ENCODE peak calls at places on chromosomes 16 and 17, in four cellular contexts. J, I, S and B are unnamed samples.

GRCh38 chr17:17963066-17963465 is 9.1 kb downstream of the TOM1L2 start:
- DNase-seq in J (no peak), I (no peak), S (no peak), B (no peak)

GRCh38 chr17:76276069-76276431 is 10.9 kb downstream of the UBALD2 start:
- DNase-seq in J (no peak), I (no peak), S (no peak), B (no peak)

GRCh38 chr17:60139438-60140285 is 10.1 kb upstream of the CA4 start:
- DNase-seq in J (peak), I (peak), S (peak), B (peak)

GRCh38 chr17:63702223-63702577 is 2.3 kb upstream of the LIMD2 start:
- DNase-seq in J (peak), I (no peak), S (peak), B (no peak)

GRCh38 chr16:27235055-27235937 is 32.0 kb downstream of the KDM8 start:
- DNase-seq in J (peak), I (peak), S (peak), B (peak)

GRCh38 chr16:63581560-63581959 is 1540.3 kb downstream of the CDH11 start:
- DNase-seq in J (no peak), I (no peak), S (no peak), B (no peak)

GRCh38 chr17:56244268-56244890 is 91.1 kb downstream of the ANKFN1 start:
- DNase-seq in J (no peak), I (no peak), S (no peak), B (no peak)

GRCh38 chr17:74563358-74563757 is 4.0 kb downstream of the CD300H start:
- DNase-seq in J (no peak), I (no peak), S (no peak), B (no peak)

GRCh38 chr16:89861648-89862047 is 11.7 kb upstream of the TCF25 start:
- DNase-seq in J (no peak), I (no peak), S (no peak), B (no peak)

GRCh38 chr17:28575126-28575795 is 1.4 kb downstream of the ALDOC start:
- DNase-seq in J (no peak), I (peak), S (no peak), B (no peak)

GRCh38 chr16:65698943-65699342 is 577.1 kb upstream of the CDH11 start:
- DNase-seq in J (no peak), I (no peak), S (no peak), B (peak)

GRCh38 chr17:82377924-82378740 is 6.6 kb downstream of the UTS2R start:
- DNase-seq in J (no peak), I (no peak), S (no peak), B (no peak)

GRCh38 chr17:71423871-71424546 is 696.8 kb upstream of the SOX9 start:
- DNase-seq in J (no peak), I (no peak), S (no peak), B (peak)

GRCh38 chr17:56756536-56756935 is 77.2 kb downstream of the C17orf67 start:
- DNase-seq in J (no peak), I (no peak), S (no peak), B (peak)

GRCh38 chr17:79721993-79722671 is 8.6 kb upstream of the ENPP7 start:
- DNase-seq in J (no peak), I (no peak), S (no peak), B (peak)

GRCh38 chr16:81421126-81421525 is 23.5 kb upstream of the CMIP start:
- DNase-seq in J (no peak), I (no peak), S (no peak), B (no peak)

GRCh38 chr17:39225974-39226683 is 384 bp upstream of the STAC2 start:
- DNase-seq in J (peak), I (no peak), S (peak), B (no peak)

GRCh38 chr17:1907818-1908698 is 78.3 kb downstream of the RPA1 start:
- DNase-seq in J (no peak), I (no peak), S (peak), B (peak)

GRCh38 chr16:50400967-50401348 is 32.2 kb upstream of the BRD7 start:
- DNase-seq in J (no peak), I (no peak), S (no peak), B (no peak)

GRCh38 chr16:87933140-87933495 is 3.2 kb downstream of the CA5A start:
- DNase-seq in J (no peak), I (no peak), S (no peak), B (no peak)

GRCh38 chr17:78722101-78722761 is 59.8 kb downstream of the CYTH1 start:
- DNase-seq in J (peak), I (no peak), S (no peak), B (no peak)

GRCh38 chr17:50060951-50061712 is 5.2 kb downstream of the ITGA3 start:
- DNase-seq in J (peak), I (peak), S (no peak), B (no peak)

GRCh38 chr16:77711775-77712174 is 10.5 kb upstream of the NUDT7 start:
- DNase-seq in J (peak), I (no peak), S (no peak), B (no peak)

GRCh38 chr16:71840052-71840451 is 5.7 kb upstream of the ATXN1L start:
- DNase-seq in J (no peak), I (no peak), S (no peak), B (no peak)

GRCh38 chr16:30112197-30113030 is 923 bp downstream of the GDPD3 start:
- DNase-seq in J (peak), I (no peak), S (peak), B (peak)

GRCh38 chr17:80491478-80492342 is 15.3 kb upstream of the NPTX1 start:
- DNase-seq in J (no peak), I (no peak), S (no peak), B (no peak)

GRCh38 chr16:15602285-15603044 is 40.5 kb downstream of the MARF1 start:
- DNase-seq in J (no peak), I (no peak), S (no peak), B (no peak)

GRCh38 chr17:5033352-5034015 is 1.7 kb downstream of the SLC52A1 start:
- DNase-seq in J (no peak), I (no peak), S (no peak), B (no peak)

GRCh38 chr17:2943971-2944370 is 119.4 kb downstream of the OR1D5 start:
- DNase-seq in J (no peak), I (no peak), S (no peak), B (no peak)

GRCh38 chr17:33523577-33523981 is 230.5 kb upstream of the ASIC2 start:
- DNase-seq in J (peak), I (no peak), S (no peak), B (peak)

GRCh38 chr17:49067163-49067562 is 65.4 kb upstream of the B4GALNT2 start:
- DNase-seq in J (no peak), I (no peak), S (no peak), B (no peak)

GRCh38 chr16:66375451-66375850 is 9.0 kb downstream of the CDH5 start:
- DNase-seq in J (no peak), I (no peak), S (no peak), B (no peak)

GRCh38 chr17:4573682-4574081 is 10.6 kb upstream of the SMTNL2 start:
- DNase-seq in J (no peak), I (no peak), S (peak), B (no peak)

GRCh38 chr17:50394711-50395110 is 2.6 kb downstream of the LRRC59 start:
- DNase-seq in J (no peak), I (no peak), S (no peak), B (no peak)

GRCh38 chr17:77433385-77434135 is 292.8 kb downstream of the SEC14L1 start:
- DNase-seq in J (no peak), I (no peak), S (peak), B (peak)

GRCh38 chr17:32483451-32484019 is 3.3 kb upstream of the CDK5R1 start:
- DNase-seq in J (no peak), I (peak), S (peak), B (peak)

GRCh38 chr17:53655591-53655990 is 167.1 kb upstream of the KIF2B start:
- DNase-seq in J (no peak), I (no peak), S (no peak), B (no peak)

GRCh38 chr17:44081681-44082080 is 11.1 kb downstream of the G6PC3 start:
- DNase-seq in J (no peak), I (no peak), S (no peak), B (no peak)

GRCh38 chr17:17603895-17604225 is 12.4 kb upstream of the PEMT start:
- DNase-seq in J (no peak), I (no peak), S (no peak), B (no peak)

DNA sequence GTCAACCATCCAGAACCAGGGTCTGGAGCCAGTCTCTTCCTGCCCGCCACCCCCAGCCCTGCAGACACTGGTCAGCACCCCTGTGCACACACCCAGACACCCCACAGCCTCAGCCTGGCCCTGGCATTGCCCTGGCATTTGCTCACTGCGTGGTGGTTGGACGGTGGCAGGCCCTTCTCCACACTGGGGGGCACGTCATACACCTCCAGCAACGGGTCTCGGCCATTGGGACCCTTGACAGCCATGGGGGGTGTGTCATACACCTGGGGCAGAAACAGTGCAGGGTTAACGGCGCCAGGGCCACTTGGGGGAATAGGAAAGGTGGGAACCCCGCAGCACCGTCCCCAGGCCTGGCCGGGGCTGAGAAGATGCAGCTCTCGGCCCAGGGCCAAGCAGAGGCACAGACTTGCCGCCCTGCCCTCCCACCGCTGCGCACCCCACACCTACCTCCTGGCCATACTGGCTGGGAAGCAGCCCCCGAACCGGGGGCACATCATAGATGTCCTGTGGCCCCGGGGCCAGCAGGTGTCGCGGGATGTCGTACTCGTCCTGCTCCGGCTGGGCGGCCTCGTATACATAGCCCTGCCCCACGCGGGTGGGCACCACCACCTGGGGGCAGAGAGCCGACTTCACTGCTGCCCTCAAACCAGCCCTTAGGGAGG is 14.6 kb downstream of the BCAR1 start:
- DNase-seq in J (no peak), I (no peak), S (no peak), B (no peak)
- H3K27ac ChIP-seq in J (no peak), I (peak), S (no peak), B (no peak)

GRCh38 chr17:30468465-30468864 is 8.7 kb upstream of the GOSR1 start:
- DNase-seq in J (no peak), I (no peak), S (no peak), B (no peak)
- TF ChIP-seq CTCF in J (no peak), I (no peak), S (no peak), B (no peak)

GRCh38 chr16:46650224-46650623 is 29.0 kb upstream of the SHCBP1 start:
- DNase-seq in J (no peak), I (no peak), S (no peak), B (peak)
- H3K4me3 ChIP-seq in J (no peak), I (peak), S (no peak), B (no peak)

DNA sequence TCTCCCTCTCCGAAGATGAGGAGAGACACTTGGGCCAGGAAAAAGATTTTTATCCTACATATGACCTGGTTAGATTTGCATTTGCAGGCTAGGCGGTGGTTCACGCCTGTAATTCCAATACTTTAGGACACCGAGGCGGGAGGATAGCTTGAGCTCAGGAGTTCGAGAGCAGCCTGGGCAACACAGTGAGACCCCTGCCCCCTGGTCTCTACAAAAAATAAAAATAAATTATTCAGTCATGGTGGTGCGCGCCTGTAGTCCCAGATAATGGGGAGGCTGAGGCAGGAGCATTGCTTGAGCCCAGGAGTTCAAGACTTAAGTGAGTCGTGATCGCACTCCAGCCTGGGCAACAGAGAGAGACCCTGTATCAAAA is 7.9 kb upstream of the THAP11 start:
- DNase-seq in J (no peak), I (no peak), S (no peak), B (no peak)
- H3K27ac ChIP-seq in J (peak), I (peak), S (peak), B (no peak)

GRCh38 chr17:14737984-14738651 is 437.2 kb downstream of the HS3ST3B1 start:
- DNase-seq in J (peak), I (peak), S (no peak), B (peak)
- TF ChIP-seq CTCF in J (no peak), I (no peak), S (no peak), B (peak)

GRCh38 chr17:37090941-37091340 is 142.2 kb downstream of the AATF start:
- DNase-seq in J (no peak), I (no peak), S (no peak), B (no peak)

GRCh38 chr17:37089998-37090397 is 141.2 kb downstream of the AATF start:
- DNase-seq in J (no peak), I (no peak), S (peak), B (no peak)

GRCh38 chr17:37087683-37088082 is 138.9 kb downstream of the AATF start:
- DNase-seq in J (no peak), I (no peak), S (no peak), B (no peak)

GRCh38 chr17:37088459-37088858 is 139.7 kb downstream of the AATF start:
- DNase-seq in J (no peak), I (no peak), S (no peak), B (peak)

GRCh38 chr17:37088913-37089312 is 140.2 kb downstream of the AATF start:
- DNase-seq in J (no peak), I (no peak), S (no peak), B (no peak)
- H3K4me3 ChIP-seq in J (no peak), I (no peak), S (no peak), B (no peak)